ENCODE peak calls at places on chromosomes 11 and 22, in four cellular contexts. A is adrenal gland, T is K562, G is A549. M is an unnamed sample.
A peak's percentile ranks its signal among the peaks of the same experiment; 100 is the strongest.

GRCh38 chr11:76371170-76371569 is 9.8 kb downstream of the THAP12 start:
- DNase-seq in A (no peak), T (no peak), G (peak; percentile 61), M (peak; percentile 35)

GRCh38 chr22:47965066-47965465 is 1202.6 kb downstream of the TBC1D22A start:
- DNase-seq in A (no peak), T (no peak), G (no peak), M (no peak)

GRCh38 chr11:106344392-106344791 is 266.9 kb downstream of the AASDHPPT start:
- DNase-seq in A (no peak), T (no peak), G (no peak), M (no peak)

GRCh38 chr11:69361466-69361865 is 67.5 kb downstream of the MYEOV start:
- DNase-seq in A (no peak), T (no peak), G (no peak), M (no peak)

GRCh38 chr11:23359297-23359696 is 499.0 kb upstream of the CCDC179 start:
- DNase-seq in A (peak; percentile 69), T (no peak), G (no peak), M (no peak)

GRCh38 chr22:37817705-37818311 is 5.4 kb upstream of the GALR3 start:
- DNase-seq in A (peak; percentile 93), T (peak; percentile 82), G (peak; percentile 68), M (peak; percentile 74)

GRCh38 chr11:79397252-79397651 is 43.6 kb downstream of the TENM4 start:
- DNase-seq in A (no peak), T (no peak), G (no peak), M (no peak)

GRCh38 chr22:43878079-43878795 is 13.6 kb downstream of the PNPLA5 start:
- DNase-seq in A (no peak), T (no peak), G (no peak), M (no peak)

GRCh38 chr11:83007477-83007876 is 64.2 kb downstream of the RAB30 start:
- DNase-seq in A (no peak), T (no peak), G (no peak), M (no peak)

GRCh38 chr11:39732002-39732401 is 1727.5 kb downstream of the LRRC4C start:
- DNase-seq in A (no peak), T (no peak), G (no peak), M (no peak)

GRCh38 chr22:49768077-49768476 is 59.6 kb downstream of the BRD1 start:
- DNase-seq in A (peak; percentile 47), T (no peak), G (no peak), M (no peak)

GRCh38 chr11:121341609-121342008 is 49.0 kb downstream of the SC5D start:
- DNase-seq in A (no peak), T (no peak), G (no peak), M (no peak)

GRCh38 chr11:82701847-82702520 is 31.7 kb downstream of the FAM181B start:
- DNase-seq in A (peak; percentile 63), T (peak; percentile 53), G (peak; percentile 19), M (peak; percentile 65)

GRCh38 chr11:73344191-73344607 is 32.0 kb upstream of the RELT start:
- DNase-seq in A (peak; percentile 87), T (no peak), G (no peak), M (no peak)

GRCh38 chr11:45918331-45918941 is 759 bp upstream of the PEX16 start:
- DNase-seq in A (peak; percentile 91), T (peak; percentile 91), G (peak; percentile 66), M (peak; percentile 80)

GRCh38 chr11:66470015-66470414 is 3.3 kb downstream of the PELI3 start:
- DNase-seq in A (no peak), T (no peak), G (no peak), M (peak; percentile 70)

GRCh38 chr22:38203090-38203810 is 1.5 kb downstream of the MAFF start:
- DNase-seq in A (peak; percentile 81), T (peak; percentile 30), G (peak; percentile 47), M (no peak)

GRCh38 chr11:4606231-4607015 is 1.6 kb downstream of the TRIM68 start:
- DNase-seq in A (no peak), T (no peak), G (no peak), M (no peak)

GRCh38 chr11:107921997-107922396 is 6.3 kb upstream of the RAB39A start:
- DNase-seq in A (no peak), T (no peak), G (no peak), M (no peak)

GRCh38 chr11:107915229-107915628 is 13.0 kb upstream of the RAB39A start:
- DNase-seq in A (no peak), T (no peak), G (no peak), M (no peak)

DNA sequence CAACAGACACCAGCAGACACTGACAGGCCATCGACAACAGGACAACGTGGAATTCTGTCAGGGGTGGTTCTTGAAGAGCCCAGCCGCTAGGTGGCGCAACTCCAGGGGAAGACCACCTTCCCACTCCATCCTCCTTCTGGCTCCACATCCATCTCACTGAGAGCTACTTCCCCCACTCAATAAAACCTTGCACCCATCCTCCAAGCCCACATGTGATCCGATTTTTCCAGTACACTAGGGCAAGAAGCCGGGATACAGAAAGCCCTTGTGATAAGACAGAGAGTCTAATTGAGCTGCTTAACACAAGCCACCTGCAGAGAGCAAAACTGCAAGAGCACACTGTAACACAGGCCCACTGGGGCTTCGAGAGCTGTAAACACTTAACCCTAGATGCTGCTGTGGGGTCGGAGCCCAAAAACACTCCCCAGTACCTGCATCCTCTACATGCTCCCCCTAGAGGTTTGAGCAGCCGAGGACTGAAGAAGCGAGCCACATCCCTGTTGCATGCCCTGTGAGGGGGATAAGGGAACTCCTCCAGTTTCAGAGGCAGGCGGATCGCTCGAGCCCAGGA is 11.5 kb upstream of the RAB39A start:
- DNase-seq in A (no peak), T (peak; percentile 17), G (no peak), M (peak; percentile 65)
- TF ChIP-seq CTCF in A (peak; percentile 51), T (peak; percentile 27), G (no peak), M (peak; percentile 92)

DNA sequence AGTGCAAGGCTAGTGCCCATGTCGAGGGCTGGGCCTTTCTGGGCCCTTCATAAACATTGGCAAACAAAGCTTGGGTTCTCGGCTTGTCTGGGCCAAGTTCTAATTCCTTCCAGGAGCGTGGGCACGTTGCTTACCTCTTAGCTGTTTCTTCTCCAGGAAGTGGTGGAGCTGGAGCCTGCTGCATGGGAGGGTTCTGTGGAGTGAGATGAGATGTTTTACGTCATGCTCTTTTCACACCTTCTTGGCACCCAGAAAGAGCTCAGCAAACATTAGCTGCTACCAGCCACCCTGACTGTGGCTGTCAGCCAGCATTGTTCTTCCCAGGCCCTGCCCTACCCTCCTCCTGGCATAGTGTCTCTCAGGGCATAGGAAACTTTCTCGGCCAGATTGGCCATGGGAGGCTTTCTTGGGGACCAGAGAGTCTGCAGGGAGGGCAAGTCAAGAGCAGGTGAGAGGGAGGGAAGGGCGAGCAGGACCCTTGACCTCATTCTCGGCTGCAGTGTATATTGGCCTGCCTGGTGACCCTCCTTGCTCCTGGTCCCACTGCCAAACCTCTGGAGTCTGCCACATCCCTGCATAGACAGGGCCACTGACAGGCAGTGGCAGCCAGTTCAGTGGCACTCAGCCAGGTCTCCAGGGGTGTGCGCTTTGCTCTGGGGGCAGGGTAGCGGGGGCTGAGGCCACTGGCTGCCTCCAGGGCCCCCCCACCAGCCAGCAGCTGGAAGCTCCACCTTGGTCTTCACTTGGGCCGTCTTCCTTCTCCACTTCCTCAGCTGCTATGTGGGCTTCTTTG is 98.8 kb downstream of the BCR start:
- DNase-seq in A (no peak), T (peak; percentile 80), G (peak; percentile 52), M (no peak)
- TF ChIP-seq POLR2A in A (no peak), T (no peak), G (no peak), M (no peak)

GRCh38 chr11:47768090-47768620 is 1.0 kb upstream of the FNBP4 start:
- DNase-seq in A (peak; percentile 89), T (peak; percentile 16), G (peak; percentile 82), M (peak; percentile 39)
- TF ChIP-seq CTCF in A (no peak), T (no peak), G (no peak), M (no peak)

DNA sequence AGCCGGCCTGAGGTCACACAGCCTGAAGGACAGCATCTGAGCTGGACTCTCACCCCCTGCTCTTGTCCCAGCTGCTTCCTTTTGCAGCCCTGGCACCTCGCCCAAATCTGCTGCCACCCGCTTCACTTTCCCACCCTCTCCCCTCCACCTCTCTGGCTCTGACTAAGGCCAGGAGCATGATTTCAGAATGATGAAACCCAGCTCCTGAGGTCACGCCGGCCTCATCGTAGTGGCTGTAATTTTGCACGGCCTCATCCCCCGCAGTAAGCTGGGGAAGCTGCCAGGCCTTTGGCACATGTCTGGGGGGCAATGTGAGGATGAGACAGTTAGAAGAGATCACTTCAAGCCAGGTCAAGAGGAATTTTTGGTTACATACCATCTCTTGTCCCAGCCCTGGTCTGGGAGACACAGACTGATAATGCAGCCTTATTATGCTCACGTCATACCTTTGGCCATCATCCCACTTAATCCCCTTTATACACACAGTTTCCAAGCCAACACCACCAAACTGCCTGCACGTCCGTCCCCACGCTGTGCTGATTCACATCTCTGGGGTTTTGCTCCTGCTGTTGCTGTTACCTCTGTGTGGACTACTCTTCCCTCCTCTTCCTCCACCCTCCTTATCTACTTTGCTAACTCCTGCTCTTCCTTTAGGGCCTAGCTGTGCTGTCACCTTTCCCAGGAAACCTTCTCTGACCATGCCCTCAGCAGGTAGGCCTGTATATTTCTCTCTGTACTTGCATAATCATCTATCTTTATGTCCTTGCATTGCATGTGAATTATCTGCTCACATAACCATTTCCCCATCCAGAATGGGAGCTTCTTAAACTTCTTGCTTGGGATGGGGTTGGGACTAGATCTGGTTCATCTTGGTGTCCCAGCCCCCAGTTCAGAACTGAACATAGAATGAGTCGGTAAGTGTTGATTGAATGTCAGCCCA is 58.0 kb downstream of the CHRDL2 start:
- DNase-seq in A (peak; percentile 76), T (no peak), G (peak; percentile 98), M (peak; percentile 29)
- TF ChIP-seq POLR2A in A (no peak), T (no peak), G (no peak), M (no peak)

GRCh38 chr11:115349427-115349826 is 154.8 kb downstream of the CADM1 start:
- DNase-seq in A (no peak), T (no peak), G (no peak), M (no peak)
- TF ChIP-seq CTCF in A (no peak), T (no peak), G (no peak), M (no peak)

GRCh38 chr11:44374001-44374400 is 64.1 kb upstream of the ALX4 start:
- DNase-seq in A (no peak), T (no peak), G (no peak), M (no peak)

GRCh38 chr11:44371706-44372105 is 61.8 kb upstream of the ALX4 start:
- DNase-seq in A (no peak), T (no peak), G (no peak), M (no peak)

GRCh38 chr11:44368886-44369285 is 58.9 kb upstream of the ALX4 start:
- DNase-seq in A (no peak), T (no peak), G (no peak), M (no peak)

GRCh38 chr11:44376423-44376822 is 66.5 kb upstream of the ALX4 start:
- DNase-seq in A (no peak), T (no peak), G (no peak), M (no peak)

DNA sequence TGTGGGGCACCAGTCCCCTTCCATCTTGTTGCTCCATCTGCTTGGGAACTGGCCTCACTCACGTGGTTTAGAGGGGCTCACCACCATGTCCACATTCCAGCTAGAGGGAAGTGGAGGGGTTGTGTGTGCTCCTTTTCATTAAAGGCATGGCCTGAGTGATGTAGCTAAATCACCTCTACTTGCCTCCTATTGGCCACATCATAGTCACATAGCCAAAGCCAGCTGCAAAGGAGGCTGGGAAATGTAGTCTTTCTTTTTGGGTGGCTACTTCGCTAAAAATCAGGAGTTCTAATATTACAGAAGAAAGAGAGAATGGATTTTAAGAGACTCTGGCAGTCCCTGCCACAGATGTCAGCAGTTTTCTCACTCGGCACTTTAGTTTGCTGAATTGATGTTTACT is 63.0 kb upstream of the ALX4 start:
- DNase-seq in A (no peak), T (peak; percentile 33), G (no peak), M (no peak)
- TF ChIP-seq POLR2A in A (no peak), T (no peak), G (no peak), M (no peak)

GRCh38 chr11:64750361-64751054 is 6.6 kb upstream of the RASGRP2 start:
- DNase-seq in A (no peak), T (no peak), G (no peak), M (no peak)
- TF ChIP-seq CTCF in A (no peak), T (peak; percentile 36), G (no peak), M (no peak)